ENCODE peak calls at places on chromosomes 4 and X, in ten cellular contexts. O is Peyer's patch, X is chondrocyte, F is endodermal cell, C is AG09309, M is type B pancreatic cell, V is BE2C, J is ovary, W is bronchial epithelial cell, Y is HL-60. E is an unnamed sample.
A peak's percentile ranks its signal among the peaks of the same experiment; 100 is the strongest.

GRCh38 chr4:140099993-140100392 is 54.0 kb downstream of the MAML3 start:
- DNase-seq in Y (peak; percentile 76), F (peak; percentile 60), X (no peak), C (no peak), O (no peak), V (peak; percentile 34), J (no peak), W (no peak), M (no peak), E (no peak)

GRCh38 chr4:4913628-4914027 is 54.2 kb downstream of the MSX1 start:
- DNase-seq in M (no peak), Y (no peak), J (no peak), F (no peak), W (no peak), C (no peak), O (no peak), V (no peak), X (no peak), E (no peak)

GRCh38 chr4:6618386-6619115 is 21.9 kb upstream of the MRFAP1 start:
- DNase-seq in M (no peak), O (no peak), V (no peak), J (no peak), Y (no peak), X (peak; percentile 81), W (no peak), C (no peak), F (no peak), E (no peak)

GRCh38 chr4:48491514-48492176 is 1.6 kb downstream of the ZAR1 start:
- DNase-seq in W (no peak), O (no peak), F (peak; percentile 55), J (no peak), X (no peak), V (no peak), M (no peak), Y (no peak), C (no peak), E (no peak)

GRCh38 chr4:147899512-147899911 is 167.6 kb downstream of the ARHGAP10 start:
- DNase-seq in F (no peak), J (no peak), C (peak; percentile 11), M (no peak), X (no peak), O (no peak), Y (no peak), V (no peak), W (no peak), E (peak; percentile 75)

GRCh38 chr4:86834901-86835300 is 14.3 kb downstream of the SLC10A6 start:
- DNase-seq in O (no peak), J (no peak), Y (no peak), X (no peak), C (peak; percentile 80), M (no peak), W (peak; percentile 87), V (no peak), F (no peak), E (no peak)

GRCh38 chrX:11724122-11725017 is 33.7 kb upstream of the MSL3 start:
- DNase-seq in V (no peak), O (no peak), J (no peak), X (no peak), W (peak; percentile 25), C (peak; percentile 1), F (no peak), M (no peak), Y (peak; percentile 11), E (peak; percentile 58)

GRCh38 chrX:24487576-24487975 is 22.5 kb downstream of the PDK3 start:
- DNase-seq in J (no peak), Y (no peak), F (no peak), O (no peak), M (no peak), X (no peak), C (no peak), W (no peak), V (no peak), E (no peak)

GRCh38 chr4:141971854-141972253 is 335.5 kb downstream of the IL15 start:
- DNase-seq in C (no peak), J (no peak), O (no peak), M (no peak), W (no peak), X (no peak), Y (no peak), F (no peak), V (no peak), E (no peak)

GRCh38 chr4:83259586-83259985 is 25.0 kb downstream of the COQ2 start:
- DNase-seq in O (no peak), Y (no peak), X (no peak), J (no peak), M (no peak), C (no peak), F (no peak), V (no peak), W (no peak), E (no peak)

GRCh38 chrX:53071604-53072417 is 10.4 kb upstream of the TSPYL2 start:
- DNase-seq in W (peak; percentile 52), X (no peak), C (no peak), M (no peak), Y (peak; percentile 67), V (peak; percentile 65), O (peak; percentile 76), J (peak; percentile 75), F (peak; percentile 79), E (peak; percentile 65)

GRCh38 chr4:42397635-42398447 is 553 bp downstream of the SHISA3 start:
- DNase-seq in F (peak; percentile 83), W (no peak), V (peak; percentile 74), M (no peak), J (no peak), Y (peak; percentile 11), X (no peak), C (no peak), O (peak; percentile 53), E (peak; percentile 49)

GRCh38 chr4:54482529-54482961 is 175.2 kb upstream of the KIT start:
- DNase-seq in M (no peak), X (no peak), C (no peak), O (no peak), W (no peak), F (no peak), Y (no peak), V (no peak), J (no peak), E (peak; percentile 4)

GRCh38 chrX:48956728-48957414 is 536 bp downstream of the OTUD5 start:
- DNase-seq in O (peak; percentile 58), J (no peak), M (no peak), C (no peak), W (no peak), V (peak; percentile 7), X (no peak), Y (peak; percentile 6), F (no peak), E (no peak)

DNA sequence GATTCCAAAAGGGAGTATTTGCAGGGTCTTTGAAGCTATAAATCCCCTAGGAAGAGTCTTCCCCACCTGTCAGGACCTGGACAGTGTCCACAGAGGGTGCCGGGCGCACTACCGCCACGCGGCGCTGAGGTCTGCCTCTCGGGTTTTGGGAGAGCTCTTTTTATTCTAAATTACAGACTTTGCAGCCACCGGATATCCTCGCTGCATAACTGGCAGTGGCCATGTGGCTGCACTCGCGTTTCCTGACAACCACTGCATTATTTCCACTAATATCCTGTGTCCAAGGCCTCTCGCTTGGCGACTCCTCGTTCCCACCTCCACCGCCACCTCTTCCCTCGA is 608 bp upstream of the TMEM131L start:
- DNase-seq in M (no peak), O (no peak), C (no peak), X (no peak), Y (peak; percentile 45), J (no peak), W (no peak), F (no peak), V (peak; percentile 49), E (peak; percentile 68)
- TF ChIP-seq CTCF in M (peak; percentile 45), O (peak; percentile 11), C (peak; percentile 14), X (peak; percentile 66), Y (no peak), J (no peak), W (peak; percentile 27), F (no peak), V (no peak), E (peak; percentile 19)

DNA sequence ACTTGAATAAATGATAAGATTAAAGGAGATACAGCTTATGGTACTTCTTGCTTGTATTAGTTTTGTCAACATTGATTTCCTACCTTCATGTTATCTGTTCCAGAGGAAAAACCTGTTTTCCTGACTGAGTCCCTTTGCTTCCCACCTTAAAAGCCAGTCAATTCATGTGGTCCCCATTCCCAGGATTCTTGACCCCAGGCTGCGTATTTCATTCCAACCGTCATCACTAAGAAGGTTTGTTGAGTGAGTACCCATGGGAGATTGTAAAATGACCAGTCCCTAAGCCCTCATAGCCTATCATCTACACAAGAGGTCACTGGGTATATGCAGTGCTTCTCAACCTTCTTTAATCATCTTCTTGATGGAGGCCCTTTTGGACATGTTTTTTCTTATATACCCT is 52.2 kb downstream of the BEX3 start:
- DNase-seq in F (peak; percentile 53), W (no peak), C (no peak), M (no peak), J (no peak), O (no peak), Y (no peak), X (no peak), V (no peak), E (no peak)
- TF ChIP-seq CTCF in F (no peak), W (no peak), C (no peak), M (no peak), J (no peak), O (no peak), Y (no peak), X (no peak), V (no peak), E (no peak)

DNA sequence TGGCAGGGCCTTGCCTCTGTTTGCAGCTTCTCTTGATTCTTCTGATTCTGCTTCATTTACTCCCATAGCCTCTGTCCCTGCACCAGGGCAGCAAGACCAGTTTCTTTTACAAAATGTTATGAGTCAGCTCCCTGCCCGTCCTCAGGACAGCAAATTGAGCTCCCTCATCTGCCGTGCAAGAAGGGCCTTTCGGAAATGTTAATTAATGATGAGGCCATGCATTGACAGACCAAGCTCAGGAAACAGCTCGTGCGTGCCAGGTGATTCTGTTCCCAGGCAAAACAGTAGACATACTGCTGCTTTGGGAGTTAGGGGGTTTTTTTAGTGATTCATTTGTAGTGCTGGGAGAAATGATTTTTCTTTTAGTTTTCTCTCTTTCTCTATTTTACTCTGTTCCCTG is 231.7 kb downstream of the FBXW7 start:
- DNase-seq in V (no peak), O (no peak), X (no peak), J (no peak), F (no peak), M (no peak), C (no peak), W (peak; percentile 44), Y (no peak), E (no peak)
- TF ChIP-seq CTCF in V (no peak), O (no peak), X (no peak), J (no peak), F (no peak), M (no peak), C (no peak), W (no peak), Y (no peak), E (no peak)

GRCh38 chrX:154979671-154980070 is 42.9 kb downstream of the F8 start:
- DNase-seq in M (no peak), X (no peak), O (no peak), W (no peak), V (no peak), F (no peak), C (no peak), Y (peak; percentile 80), J (no peak), E (peak; percentile 8)

GRCh38 chrX:154981116-154981411 is 41.5 kb downstream of the F8 start:
- DNase-seq in V (no peak), F (no peak), M (no peak), O (no peak), X (no peak), Y (no peak), C (no peak), W (no peak), J (no peak), E (no peak)

GRCh38 chrX:154980330-154981115 is 42.0 kb downstream of the F8 start:
- DNase-seq in C (peak; percentile 4), X (no peak), O (peak; percentile 65), Y (peak; percentile 82), V (peak; percentile 68), F (peak; percentile 88), W (peak; percentile 38), J (peak; percentile 49), M (peak; percentile 70), E (peak; percentile 70)
- TF ChIP-seq CTCF in C (peak; percentile 63), X (peak; percentile 84), O (peak; percentile 82), Y (no peak), V (peak; percentile 68), F (peak; percentile 79), W (peak; percentile 62), J (peak; percentile 45), M (peak; percentile 78), E (peak; percentile 60)

E was measured in fibroblast of pulmonary artery.